ENCODE peak calls at places on chromosomes 6 and 20, in six cellular contexts. Q, Z, E, X, F and O are unnamed samples.

GRCh38 chr20:45629496-45630100 is at the start of gene WFDC10A:
- DNase-seq in Q (peak; percentile 60), Z (peak; percentile 49), E (peak; percentile 44), X (peak; percentile 64), F (no peak), O (no peak)

GRCh38 chr6:8006208-8006607 is 58.0 kb downstream of the BLOC1S5 start:
- DNase-seq in Q (no peak), Z (peak; percentile 51), E (no peak), X (peak; percentile 25), F (no peak), O (no peak)

GRCh38 chr6:168451805-168452204 is 10.8 kb downstream of the SMOC2 start:
- DNase-seq in Q (no peak), Z (no peak), E (no peak), X (no peak), F (no peak), O (no peak)

GRCh38 chr20:112396-112795 is 24.9 kb downstream of the DEFB125 start:
- DNase-seq in Q (no peak), Z (no peak), E (no peak), X (no peak), F (no peak), O (no peak)

GRCh38 chr6:47780510-47781356 is 1.1 kb upstream of the OPN5 start:
- DNase-seq in Q (peak; percentile 32), Z (peak; percentile 73), E (peak; percentile 30), X (peak; percentile 57), F (no peak), O (no peak)

GRCh38 chr6:159759645-159760044 is 2.2 kb upstream of the ACAT2 start:
- DNase-seq in Q (no peak), Z (no peak), E (no peak), X (no peak), F (no peak), O (no peak)

GRCh38 chr6:145823322-145823944 is 8.8 kb upstream of the FBXO30 start:
- DNase-seq in Q (no peak), Z (peak; percentile 45), E (no peak), X (no peak), F (no peak), O (no peak)

GRCh38 chr20:32516985-32517873 is 67.9 kb downstream of the NOL4L start:
- DNase-seq in Q (peak; percentile 56), Z (peak; percentile 26), E (no peak), X (no peak), F (no peak), O (no peak)

GRCh38 chr20:9515211-9515580 is 806 bp downstream of the LAMP5 start:
- DNase-seq in Q (no peak), Z (no peak), E (no peak), X (no peak), F (no peak), O (no peak)

GRCh38 chr6:111105578-111105977 is 18.3 kb downstream of the SLC16A10 start:
- DNase-seq in Q (peak; percentile 94), Z (peak; percentile 31), E (peak; percentile 92), X (peak; percentile 29), F (peak; percentile 80), O (no peak)

GRCh38 chr6:109840034-109840433 is 138.1 kb upstream of the GPR6 start:
- DNase-seq in Q (no peak), Z (no peak), E (no peak), X (no peak), F (no peak), O (no peak)

GRCh38 chr20:34999782-35000181 is 44.1 kb downstream of the MYH7B start:
- DNase-seq in Q (no peak), Z (no peak), E (no peak), X (no peak), F (no peak), O (no peak)

GRCh38 chr6:52503853-52504777 is 72.7 kb downstream of the TRAM2 start:
- DNase-seq in Q (peak; percentile 85), Z (peak; percentile 72), E (peak; percentile 98), X (peak; percentile 97), F (peak; percentile 92), O (peak; percentile 70)

GRCh38 chr6:159837141-159837490 is 37.0 kb downstream of the PNLDC1 start:
- DNase-seq in Q (no peak), Z (no peak), E (no peak), X (no peak), F (no peak), O (no peak)

GRCh38 chr6:132190097-132190814 is 211.0 kb downstream of the MOXD1 start:
- DNase-seq in Q (no peak), Z (peak; percentile 75), E (no peak), X (no peak), F (no peak), O (no peak)

GRCh38 chr20:45518282-45518681 is 2.9 kb upstream of the SPINT3 start:
- DNase-seq in Q (no peak), Z (no peak), E (no peak), X (no peak), F (no peak), O (no peak)

GRCh38 chr6:7052441-7052936 is 55.3 kb upstream of the RREB1 start:
- DNase-seq in Q (peak; percentile 89), Z (peak; percentile 65), E (peak; percentile 36), X (no peak), F (peak; percentile 85), O (no peak)

GRCh38 chr20:20772492-20773047 is 60.1 kb upstream of the RALGAPA2 start:
- DNase-seq in Q (no peak), Z (no peak), E (no peak), X (no peak), F (no peak), O (no peak)

GRCh38 chr20:53900380-53900999 is 169.9 kb downstream of the BCAS1 start:
- DNase-seq in Q (no peak), Z (peak; percentile 95), E (no peak), X (peak; percentile 36), F (no peak), O (no peak)

GRCh38 chr6:166297606-166298005 is 10.6 kb downstream of the PRR18 start:
- DNase-seq in Q (no peak), Z (no peak), E (no peak), X (no peak), F (no peak), O (no peak)

GRCh38 chr6:273441-274111 is 18.7 kb upstream of the DUSP22 start:
- DNase-seq in Q (no peak), Z (no peak), E (no peak), X (no peak), F (no peak), O (no peak)

GRCh38 chr20:52552181-52552872 is 360.7 kb upstream of the ZFP64 start:
- DNase-seq in Q (no peak), Z (peak; percentile 66), E (no peak), X (no peak), F (no peak), O (no peak)

GRCh38 chr6:169724554-169725269 is 412 bp upstream of the PHF10 start:
- DNase-seq in Q (peak; percentile 50), Z (peak; percentile 24), E (peak; percentile 55), X (peak; percentile 38), F (peak; percentile 77), O (no peak)

GRCh38 chr6:133964702-133965101 is 11.7 kb downstream of the TBPL1 start:
- DNase-seq in Q (no peak), Z (no peak), E (no peak), X (no peak), F (no peak), O (no peak)

GRCh38 chr20:32153771-32154170 is 44.3 kb downstream of the TM9SF4 start:
- DNase-seq in Q (peak; percentile 5), Z (no peak), E (no peak), X (no peak), F (no peak), O (no peak)

GRCh38 chr6:167888098-167888497 is 61.4 kb downstream of the AFDN start:
- DNase-seq in Q (no peak), Z (no peak), E (no peak), X (no peak), F (no peak), O (no peak)

GRCh38 chr20:59184880-59185447 is 21.3 kb downstream of the ZNF831 start:
- DNase-seq in Q (no peak), Z (no peak), E (no peak), X (no peak), F (no peak), O (no peak)

GRCh38 chr20:58457083-58457680 is 58.0 kb downstream of the APCDD1L start:
- DNase-seq in Q (no peak), Z (peak; percentile 97), E (no peak), X (no peak), F (no peak), O (no peak)

GRCh38 chr6:157789861-157790260 is 33.2 kb upstream of the SNX9 start:
- DNase-seq in Q (no peak), Z (no peak), E (no peak), X (peak; percentile 32), F (no peak), O (no peak)

GRCh38 chr20:63224272-63225081 is 8.5 kb upstream of the YTHDF1 start:
- DNase-seq in Q (peak; percentile 61), Z (peak; percentile 44), E (peak; percentile 74), X (peak; percentile 91), F (peak; percentile 81), O (no peak)

GRCh38 chr6:48979085-48979484 is 484.0 kb downstream of the MMUT start:
- DNase-seq in Q (no peak), Z (no peak), E (no peak), X (no peak), F (no peak), O (no peak)

GRCh38 chr6:145735356-145736165 is at the start of gene EPM2A:
- DNase-seq in Q (peak; percentile 92), Z (peak; percentile 78), E (peak; percentile 87), X (peak; percentile 79), F (peak; percentile 92), O (peak; percentile 52)

GRCh38 chr6:102197211-102197610 is 803.7 kb downstream of the GRIK2 start:
- DNase-seq in Q (no peak), Z (no peak), E (no peak), X (no peak), F (no peak), O (no peak)
- H3K9me3 ChIP-seq in Q (no peaks in the 10 kb centered on the region), Z (peaks cover 10% of the 10 kb centered on the region), E (peaks cover 3% of the 10 kb centered on the region), X (peaks cover 3% of the 10 kb centered on the region), F (peaks cover 4% of the 10 kb centered on the region), O (peaks cover 18% of the 10 kb centered on the region)

GRCh38 chr20:47493175-47493953 is 8.3 kb upstream of the NCOA3 start:
- DNase-seq in Q (peak; percentile 91), Z (peak; percentile 63), E (peak; percentile 94), X (peak; percentile 64), F (peak; percentile 87), O (peak; percentile 90)
- H3K4me3 ChIP-seq in Q (no peak overlapping the region), Z (no peak overlapping the region), E (no peak overlapping the region), X (no peak overlapping the region), F (no peak overlapping the region), O (no peak overlapping the region)

DNA sequence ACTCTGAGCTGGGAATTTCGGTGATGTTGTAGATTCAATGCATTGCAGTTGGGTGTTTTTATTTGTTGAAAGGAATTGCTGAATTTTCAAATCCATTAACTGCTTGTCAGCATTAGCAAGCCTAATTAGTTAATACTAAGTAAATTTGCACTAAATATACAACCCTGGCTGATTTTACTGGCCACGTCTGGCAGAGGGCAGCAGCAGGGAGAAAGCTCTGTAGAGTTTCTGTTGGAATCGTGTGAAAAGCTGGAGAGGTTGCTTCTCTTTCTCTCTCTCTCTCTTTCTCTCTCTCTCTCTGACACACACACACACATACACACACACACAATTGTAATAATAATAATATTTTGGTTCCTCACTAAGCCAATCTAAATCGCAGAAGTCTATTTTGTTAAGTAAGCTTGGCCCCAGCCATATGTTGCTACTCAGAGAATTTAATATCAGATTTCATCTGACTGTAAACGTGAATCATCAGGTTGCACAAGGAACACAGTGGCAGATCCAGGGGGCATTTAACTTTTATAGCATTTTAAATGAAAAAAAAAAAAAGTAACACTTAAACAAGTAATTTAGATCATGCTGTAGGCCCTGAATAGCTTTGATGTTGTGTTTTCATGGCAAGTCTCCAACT is 289.5 kb downstream of the ESR1 start:
- DNase-seq in Q (no peak), Z (peak; percentile 94), E (no peak), X (peak; percentile 4), F (no peak), O (no peak)
- TF ChIP-seq POLR2A in Q (no peak), Z (no peak), E (no peak), X (no peak), F (no peak), O (no peak)

GRCh38 chr6:60695232-60695631 is 1590.8 kb downstream of the KHDRBS2 start:
- DNase-seq in Q (no peak), Z (no peak), E (no peak), X (no peak), F (no peak), O (no peak)
- H3K9me3 ChIP-seq in Q (no peaks in the 10 kb centered on the region), Z (peaks cover 9% of the 10 kb centered on the region), E (no peaks in the 10 kb centered on the region), X (no peaks in the 10 kb centered on the region), F (no peaks in the 10 kb centered on the region), O (no peaks in the 10 kb centered on the region)